ENCODE peak calls at places on chromosomes 5 and 9, in eight cellular contexts. K is tibial artery, V is hepatocyte, W is left ventricle myocardium inferior, M is tibial nerve, T is HCT116, D is lower lobe of right lung, F is BE2C. H is an unnamed sample. For H3K4me1, the result is how much of the 10 kb centered on the place peaks cover.

GRCh38 chr5:144368556-144368955 is 197.9 kb downstream of the KCTD16 start:
- DNase-seq in M (no peak), T (no peak), D (no peak), K (no peak), W (no peak), V (no peak), F (no peak), H (no peak)

GRCh38 chr5:151162794-151163193 is 5.2 kb upstream of the ANXA6 start:
- DNase-seq in V (no peak), W (no peak), F (no peak), T (no peak), D (no peak), M (no peak), K (no peak), H (no peak)

GRCh38 chr9:106634183-106634582 is 228.8 kb upstream of the ZNF462 start:
- DNase-seq in F (no peak), M (no peak), T (no peak), K (no peak), W (no peak), D (no peak), V (no peak), H (no peak)

GRCh38 chr5:69134126-69134525 is 32.8 kb upstream of the CCNB1 start:
- DNase-seq in V (no peak), T (no peak), F (no peak), W (no peak), D (no peak), K (no peak), M (no peak), H (no peak)

GRCh38 chr9:129604766-129605163 is 16.1 kb downstream of the C9orf50 start:
- DNase-seq in F (no peak), T (no peak), V (no peak), K (no peak), D (peak), M (no peak), W (no peak), H (no peak)

GRCh38 chr5:114450516-114450909 is 88.6 kb downstream of the KCNN2 start:
- DNase-seq in W (no peak), M (no peak), K (no peak), F (peak), T (no peak), D (no peak), V (peak), H (no peak)

GRCh38 chr9:98518556-98518955 is 190.2 kb downstream of the GABBR2 start:
- DNase-seq in K (no peak), M (no peak), W (no peak), V (no peak), T (no peak), D (no peak), F (no peak), H (no peak)

GRCh38 chr5:31664566-31664965 is 25.6 kb downstream of the PDZD2 start:
- DNase-seq in K (no peak), V (no peak), M (no peak), F (peak), W (no peak), T (peak), D (no peak), H (no peak)

GRCh38 chr9:114335745-114336144 is 6.1 kb downstream of the ORM2 start:
- DNase-seq in D (no peak), M (no peak), F (no peak), K (no peak), W (no peak), V (no peak), T (no peak), H (no peak)

GRCh38 chr5:39131210-39132127 is 57.3 kb upstream of the RICTOR start:
- DNase-seq in D (no peak), T (no peak), W (no peak), V (no peak), M (no peak), F (no peak), K (no peak), H (no peak)

GRCh38 chr5:45686620-45687019 is 9.6 kb downstream of the HCN1 start:
- DNase-seq in T (no peak), K (no peak), M (no peak), F (no peak), W (no peak), D (no peak), V (no peak), H (no peak)

GRCh38 chr5:36346891-36347290 is 45.2 kb upstream of the RANBP3L start:
- DNase-seq in V (no peak), W (no peak), D (no peak), F (no peak), K (no peak), M (no peak), T (no peak), H (no peak)

GRCh38 chr5:101482931-101483330 is 579.8 kb upstream of the ST8SIA4 start:
- DNase-seq in F (peak), K (no peak), W (no peak), M (no peak), V (no peak), D (no peak), T (no peak), H (no peak)

GRCh38 chr5:616342-617039 is 4.4 kb downstream of the CEP72 start:
- DNase-seq in M (no peak), F (peak), V (no peak), D (peak), T (no peak), K (no peak), W (no peak), H (no peak)
- TF ChIP-seq CTCF in M (peak), F (no peak), V (no peak), D (no peak), T (no peak), K (no peak), W (no peak), H (no peak)

GRCh38 chr5:173744527-173744926 is 128.1 kb upstream of the BOD1 start:
- DNase-seq in W (no peak), V (no peak), K (no peak), D (no peak), T (no peak), F (no peak), M (no peak), H (no peak)
- H3K4me1 ChIP-seq in W (under half), V (under half), K (under half), D (under half), T (under half), F (under half), M (under half), H (under half)

GRCh38 chr5:77828445-77828844 is 52.3 kb upstream of the TBCA start:
- DNase-seq in D (no peak), V (no peak), W (no peak), M (no peak), F (no peak), K (no peak), T (no peak), H (no peak)
- TF ChIP-seq CTCF in D (no peak), V (no peak), W (no peak), M (no peak), F (peak), K (no peak), T (no peak), H (no peak)

DNA sequence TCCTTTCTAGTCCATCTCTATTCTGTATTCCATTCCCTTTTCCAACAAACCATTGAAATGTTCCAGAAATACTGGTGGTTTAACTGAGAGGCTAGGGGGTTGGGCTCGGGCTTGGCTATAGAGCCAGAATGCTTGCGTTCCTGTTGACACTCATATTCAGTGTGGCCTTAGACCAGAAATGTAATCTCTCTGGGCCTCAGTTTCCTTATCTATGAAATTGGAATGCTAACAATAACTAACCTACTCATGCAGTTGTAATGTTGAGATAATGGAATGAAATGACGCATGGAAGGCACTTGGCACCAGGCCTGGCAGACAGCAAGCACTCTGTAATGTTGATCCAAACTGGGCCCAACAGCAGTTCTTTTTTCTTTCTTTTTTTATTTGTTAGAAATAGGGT is 26.8 kb downstream of the JADE2 start:
- DNase-seq in V (no peak), F (no peak), K (peak), W (peak), D (no peak), M (no peak), T (no peak), H (no peak)
- H3K4me1 ChIP-seq in V (under half), F (under half), K (half or more), W (half or more), D (half or more), M (under half), T (under half), H (under half)

GRCh38 chr5:1470762-1471211 is 25.5 kb upstream of the SLC6A3 start:
- DNase-seq in K (no peak), F (peak), V (no peak), M (no peak), W (no peak), T (no peak), D (no peak), H (no peak)

GRCh38 chr5:1466631-1467265 is 21.5 kb upstream of the SLC6A3 start:
- DNase-seq in D (no peak), T (no peak), W (no peak), M (no peak), F (peak), K (peak), V (no peak), H (no peak)

GRCh38 chr5:1467341-1468246 is 22.4 kb upstream of the SLC6A3 start:
- DNase-seq in M (no peak), D (no peak), W (no peak), F (peak), K (no peak), V (no peak), T (no peak), H (peak)

GRCh38 chr5:1468247-1468612 is 23.0 kb upstream of the SLC6A3 start:
- DNase-seq in T (no peak), W (no peak), V (peak), F (peak), M (no peak), D (no peak), K (peak), H (no peak)

GRCh38 chr5:1468629-1469527 is 23.6 kb upstream of the SLC6A3 start:
- DNase-seq in W (no peak), D (no peak), K (no peak), T (no peak), V (no peak), F (peak), M (no peak), H (no peak)
- TF ChIP-seq CTCF in W (no peak), D (no peak), K (no peak), T (no peak), V (no peak), F (no peak), M (no peak), H (no peak)

H was measured in mucosa of descending colon.